ENCODE peak calls at places on chromosomes 12 and 14, in nine cellular contexts. One of them, this sample, is unnamed.

GRCh38 chr14:94598816-94599655 is 13.2 kb upstream of the SERPINA3 start:
- DNase-seq in NCI-H2107: peak
- DNase-seq in tibial artery: peak
- DNase-seq in psoas muscle: peak
- DNase-seq in RWPE1: peak
- DNase-seq in activated naive CD8-positive, alpha-beta T cell treated with anti-CD3 and anti-CD28 coated beads for 36 hours: no peak
- DNase-seq in central memory CD8-positive, alpha-beta T cell: no peak
- DNase-seq in spleen: no peak
- DNase-seq in Caco-2: peak
- DNase-seq in this sample: peak

GRCh38 chr12:58500399-58500798 is 419.9 kb downstream of the LRIG3 start:
- DNase-seq in NCI-H2107: no peak
- DNase-seq in tibial artery: no peak
- DNase-seq in Caco-2: no peak
- DNase-seq in spleen: no peak
- DNase-seq in psoas muscle: no peak
- DNase-seq in RWPE1: no peak
- DNase-seq in central memory CD8-positive, alpha-beta T cell: no peak
- DNase-seq in activated naive CD8-positive, alpha-beta T cell treated with anti-CD3 and anti-CD28 coated beads for 36 hours: no peak
- DNase-seq in this sample: no peak

GRCh38 chr12:102992297-102992696 is 34.8 kb downstream of the ASCL1 start:
- DNase-seq in psoas muscle: no peak
- DNase-seq in tibial artery: no peak
- DNase-seq in RWPE1: no peak
- DNase-seq in central memory CD8-positive, alpha-beta T cell: no peak
- DNase-seq in NCI-H2107: no peak
- DNase-seq in spleen: no peak
- DNase-seq in activated naive CD8-positive, alpha-beta T cell treated with anti-CD3 and anti-CD28 coated beads for 36 hours: no peak
- DNase-seq in Caco-2: no peak
- DNase-seq in this sample: no peak

GRCh38 chr14:75293920-75294648 is 15.5 kb downstream of the FOS start:
- DNase-seq in tibial artery: peak
- DNase-seq in spleen: peak
- DNase-seq in RWPE1: peak
- DNase-seq in psoas muscle: peak
- DNase-seq in central memory CD8-positive, alpha-beta T cell: peak
- DNase-seq in NCI-H2107: peak
- DNase-seq in activated naive CD8-positive, alpha-beta T cell treated with anti-CD3 and anti-CD28 coated beads for 36 hours: peak
- DNase-seq in Caco-2: peak
- DNase-seq in this sample: peak

GRCh38 chr14:55118761-55119160 is 10.3 kb upstream of the LGALS3 start:
- DNase-seq in central memory CD8-positive, alpha-beta T cell: no peak
- DNase-seq in RWPE1: no peak
- DNase-seq in activated naive CD8-positive, alpha-beta T cell treated with anti-CD3 and anti-CD28 coated beads for 36 hours: no peak
- DNase-seq in tibial artery: no peak
- DNase-seq in NCI-H2107: no peak
- DNase-seq in Caco-2: no peak
- DNase-seq in psoas muscle: no peak
- DNase-seq in spleen: no peak
- DNase-seq in this sample: no peak

GRCh38 chr12:110100315-110100970 is 23.7 kb upstream of the IFT81 start:
- DNase-seq in central memory CD8-positive, alpha-beta T cell: peak
- DNase-seq in Caco-2: peak
- DNase-seq in psoas muscle: peak
- DNase-seq in spleen: peak
- DNase-seq in RWPE1: peak
- DNase-seq in tibial artery: peak
- DNase-seq in activated naive CD8-positive, alpha-beta T cell treated with anti-CD3 and anti-CD28 coated beads for 36 hours: peak
- DNase-seq in NCI-H2107: no peak
- DNase-seq in this sample: peak

GRCh38 chr12:118271770-118272417 is 100.8 kb downstream of the TAOK3 start:
- DNase-seq in RWPE1: peak
- DNase-seq in Caco-2: peak
- DNase-seq in tibial artery: no peak
- DNase-seq in central memory CD8-positive, alpha-beta T cell: no peak
- DNase-seq in activated naive CD8-positive, alpha-beta T cell treated with anti-CD3 and anti-CD28 coated beads for 36 hours: no peak
- DNase-seq in psoas muscle: no peak
- DNase-seq in spleen: no peak
- DNase-seq in NCI-H2107: no peak
- DNase-seq in this sample: no peak

GRCh38 chr12:20436367-20436766 is 68.0 kb downstream of the PDE3A start:
- DNase-seq in spleen: no peak
- DNase-seq in psoas muscle: no peak
- DNase-seq in activated naive CD8-positive, alpha-beta T cell treated with anti-CD3 and anti-CD28 coated beads for 36 hours: no peak
- DNase-seq in central memory CD8-positive, alpha-beta T cell: no peak
- DNase-seq in NCI-H2107: no peak
- DNase-seq in Caco-2: no peak
- DNase-seq in tibial artery: no peak
- DNase-seq in RWPE1: no peak
- DNase-seq in this sample: no peak

GRCh38 chr12:62898568-62898967 is 36.4 kb downstream of the PPM1H start:
- DNase-seq in NCI-H2107: no peak
- DNase-seq in Caco-2: no peak
- DNase-seq in tibial artery: no peak
- DNase-seq in spleen: no peak
- DNase-seq in psoas muscle: no peak
- DNase-seq in activated naive CD8-positive, alpha-beta T cell treated with anti-CD3 and anti-CD28 coated beads for 36 hours: no peak
- DNase-seq in RWPE1: no peak
- DNase-seq in central memory CD8-positive, alpha-beta T cell: no peak
- DNase-seq in this sample: no peak

GRCh38 chr12:29133141-29133540 is 15.9 kb upstream of the FAR2 start:
- DNase-seq in spleen: no peak
- DNase-seq in NCI-H2107: no peak
- DNase-seq in psoas muscle: no peak
- DNase-seq in RWPE1: no peak
- DNase-seq in Caco-2: no peak
- DNase-seq in central memory CD8-positive, alpha-beta T cell: no peak
- DNase-seq in tibial artery: no peak
- DNase-seq in activated naive CD8-positive, alpha-beta T cell treated with anti-CD3 and anti-CD28 coated beads for 36 hours: no peak
- DNase-seq in this sample: no peak

GRCh38 chr14:104714066-104714465 is 10.0 kb upstream of the ADSS1 start:
- DNase-seq in activated naive CD8-positive, alpha-beta T cell treated with anti-CD3 and anti-CD28 coated beads for 36 hours: no peak
- DNase-seq in RWPE1: no peak
- DNase-seq in NCI-H2107: no peak
- DNase-seq in tibial artery: no peak
- DNase-seq in psoas muscle: no peak
- DNase-seq in spleen: no peak
- DNase-seq in Caco-2: no peak
- DNase-seq in central memory CD8-positive, alpha-beta T cell: no peak
- DNase-seq in this sample: no peak

This sample was measured in amniotic stem cell.